ENCODE peak calls at places on chromosomes 2 and 18, in four cellular contexts. One of them, this sample, is unnamed.

GRCh38 chr2:66301767-66302140 is 133.2 kb upstream of the MEIS1 start:
- DNase-seq in CD8-positive, alpha-beta T cell: no peak
- DNase-seq in iris pigment epithelial cell: no peak
- DNase-seq in activated T-helper 1 cell treated with anti-CD3 and anti-CD28 coated beads, Interleukin-2, amount 50 U/mL, for 16 hours: no peak
- DNase-seq in this sample: no peak

GRCh38 chr18:30971338-30971956 is 71.1 kb downstream of the DSC3 start:
- DNase-seq in iris pigment epithelial cell: peak; percentile 17
- DNase-seq in activated T-helper 1 cell treated with anti-CD3 and anti-CD28 coated beads, Interleukin-2, amount 50 U/mL, for 16 hours: no peak
- DNase-seq in CD8-positive, alpha-beta T cell: no peak
- DNase-seq in this sample: peak; percentile 39

GRCh38 chr2:196329959-196330358 is 158.6 kb upstream of the STK17B start:
- DNase-seq in iris pigment epithelial cell: no peak
- DNase-seq in activated T-helper 1 cell treated with anti-CD3 and anti-CD28 coated beads, Interleukin-2, amount 50 U/mL, for 16 hours: no peak
- DNase-seq in CD8-positive, alpha-beta T cell: no peak
- DNase-seq in this sample: no peak

GRCh38 chr2:45307147-45307546 is 297.9 kb upstream of the SIX2 start:
- DNase-seq in activated T-helper 1 cell treated with anti-CD3 and anti-CD28 coated beads, Interleukin-2, amount 50 U/mL, for 16 hours: no peak
- DNase-seq in CD8-positive, alpha-beta T cell: no peak
- DNase-seq in iris pigment epithelial cell: no peak
- DNase-seq in this sample: no peak

GRCh38 chr18:48452863-48453323 is 43.7 kb upstream of the ZBTB7C start:
- DNase-seq in activated T-helper 1 cell treated with anti-CD3 and anti-CD28 coated beads, Interleukin-2, amount 50 U/mL, for 16 hours: no peak
- DNase-seq in CD8-positive, alpha-beta T cell: no peak
- DNase-seq in iris pigment epithelial cell: no peak
- DNase-seq in this sample: no peak

GRCh38 chr2:75208738-75209137 is 9.4 kb upstream of the TACR1 start:
- DNase-seq in CD8-positive, alpha-beta T cell: no peak
- DNase-seq in activated T-helper 1 cell treated with anti-CD3 and anti-CD28 coated beads, Interleukin-2, amount 50 U/mL, for 16 hours: no peak
- DNase-seq in iris pigment epithelial cell: no peak
- DNase-seq in this sample: no peak

GRCh38 chr2:142130111-142131015 is 453 bp downstream of the LRP1B start:
- DNase-seq in activated T-helper 1 cell treated with anti-CD3 and anti-CD28 coated beads, Interleukin-2, amount 50 U/mL, for 16 hours: no peak
- DNase-seq in iris pigment epithelial cell: peak; percentile 68
- DNase-seq in CD8-positive, alpha-beta T cell: peak; percentile 10
- DNase-seq in this sample: peak; percentile 76

GRCh38 chr2:25311866-25312575 is 29.7 kb downstream of the DNMT3A start:
- DNase-seq in CD8-positive, alpha-beta T cell: no peak
- DNase-seq in activated T-helper 1 cell treated with anti-CD3 and anti-CD28 coated beads, Interleukin-2, amount 50 U/mL, for 16 hours: no peak
- DNase-seq in iris pigment epithelial cell: no peak
- DNase-seq in this sample: no peak

GRCh38 chr2:220835563-220835962 is 736.5 kb downstream of the EPHA4 start:
- DNase-seq in activated T-helper 1 cell treated with anti-CD3 and anti-CD28 coated beads, Interleukin-2, amount 50 U/mL, for 16 hours: no peak
- DNase-seq in iris pigment epithelial cell: peak; percentile 29
- DNase-seq in CD8-positive, alpha-beta T cell: no peak
- DNase-seq in this sample: peak; percentile 46

GRCh38 chr2:172090947-172091625 is 5.8 kb downstream of the DLX1 start:
- DNase-seq in CD8-positive, alpha-beta T cell: peak; percentile 5
- DNase-seq in activated T-helper 1 cell treated with anti-CD3 and anti-CD28 coated beads, Interleukin-2, amount 50 U/mL, for 16 hours: no peak
- DNase-seq in iris pigment epithelial cell: no peak
- DNase-seq in this sample: no peak

GRCh38 chr18:73214970-73215369 is 347.2 kb upstream of the NETO1 start:
- DNase-seq in activated T-helper 1 cell treated with anti-CD3 and anti-CD28 coated beads, Interleukin-2, amount 50 U/mL, for 16 hours: no peak
- DNase-seq in CD8-positive, alpha-beta T cell: no peak
- DNase-seq in iris pigment epithelial cell: no peak
- DNase-seq in this sample: no peak

GRCh38 chr2:55163895-55164509 is 68.1 kb downstream of the CLHC1 start:
- DNase-seq in CD8-positive, alpha-beta T cell: no peak
- DNase-seq in activated T-helper 1 cell treated with anti-CD3 and anti-CD28 coated beads, Interleukin-2, amount 50 U/mL, for 16 hours: no peak
- DNase-seq in iris pigment epithelial cell: peak; percentile 31
- DNase-seq in this sample: peak; percentile 32

GRCh38 chr2:122736279-122736678 is 980.8 kb downstream of the TSN start:
- DNase-seq in activated T-helper 1 cell treated with anti-CD3 and anti-CD28 coated beads, Interleukin-2, amount 50 U/mL, for 16 hours: no peak
- DNase-seq in iris pigment epithelial cell: peak; percentile 40
- DNase-seq in CD8-positive, alpha-beta T cell: no peak
- DNase-seq in this sample: peak; percentile 42

GRCh38 chr2:200741468-200742202 is 70.1 kb upstream of the BZW1 start:
- DNase-seq in CD8-positive, alpha-beta T cell: no peak
- DNase-seq in activated T-helper 1 cell treated with anti-CD3 and anti-CD28 coated beads, Interleukin-2, amount 50 U/mL, for 16 hours: no peak
- DNase-seq in iris pigment epithelial cell: no peak
- DNase-seq in this sample: no peak

GRCh38 chr18:50981381-50981780 is 13.5 kb downstream of the ELAC1 start:
- DNase-seq in activated T-helper 1 cell treated with anti-CD3 and anti-CD28 coated beads, Interleukin-2, amount 50 U/mL, for 16 hours: no peak
- DNase-seq in iris pigment epithelial cell: no peak
- DNase-seq in CD8-positive, alpha-beta T cell: no peak
- DNase-seq in this sample: peak; percentile 59

GRCh38 chr18:36942264-36942663 is 113.3 kb downstream of the KIAA1328 start:
- DNase-seq in activated T-helper 1 cell treated with anti-CD3 and anti-CD28 coated beads, Interleukin-2, amount 50 U/mL, for 16 hours: no peak
- DNase-seq in CD8-positive, alpha-beta T cell: no peak
- DNase-seq in iris pigment epithelial cell: peak; percentile 60
- DNase-seq in this sample: peak; percentile 18

GRCh38 chr2:116669782-116670181 is 1144.7 kb upstream of the DDX18 start:
- DNase-seq in CD8-positive, alpha-beta T cell: no peak
- DNase-seq in activated T-helper 1 cell treated with anti-CD3 and anti-CD28 coated beads, Interleukin-2, amount 50 U/mL, for 16 hours: no peak
- DNase-seq in iris pigment epithelial cell: no peak
- DNase-seq in this sample: no peak

GRCh38 chr18:52313213-52313612 is 26.8 kb upstream of the DCC start:
- DNase-seq in CD8-positive, alpha-beta T cell: no peak
- DNase-seq in activated T-helper 1 cell treated with anti-CD3 and anti-CD28 coated beads, Interleukin-2, amount 50 U/mL, for 16 hours: no peak
- DNase-seq in iris pigment epithelial cell: no peak
- DNase-seq in this sample: no peak

This sample was measured in fibroblast of lung.